ENCODE peak calls at places on chromosomes 7 and 10, in six cellular contexts. X is Calu3; I is ascending aorta; P is activated T-helper 9 cell treated with anti-CD3 and anti-CD28 coated beads, Interleukin-2, amount 50 U/mL, for 16 hours; R is AG10803; B is prostate gland. Y is an unnamed sample.
A peak's percentile ranks its signal among the peaks of the same experiment; 100 is the strongest.

GRCh38 chr10:34080485-34081346 is 734.4 kb downstream of the PARD3 start:
- DNase-seq in B (no peak), P (no peak), I (no peak), X (no peak), R (no peak), Y (no peak)

GRCh38 chr10:126431816-126432215 is 43.5 kb upstream of the ADAM12 start:
- DNase-seq in R (no peak), B (no peak), X (no peak), P (no peak), I (no peak), Y (no peak)

GRCh38 chr7:99459087-99459486 is 6.9 kb downstream of the ATP5MF start:
- DNase-seq in P (no peak), R (peak; percentile 20), B (no peak), I (no peak), X (no peak), Y (peak; percentile 35)

GRCh38 chr10:110843031-110843430 is 28.7 kb upstream of the PDCD4 start:
- DNase-seq in I (no peak), B (no peak), X (no peak), R (no peak), P (peak; percentile 27), Y (no peak)

GRCh38 chr7:143013473-143013872 is 13.5 kb downstream of the OR9A2 start:
- DNase-seq in B (no peak), R (no peak), X (no peak), P (no peak), I (no peak), Y (no peak)

GRCh38 chr10:86693721-86694369 is 25.5 kb downstream of the LDB3 start:
- DNase-seq in P (no peak), X (peak; percentile 35), R (peak; percentile 78), I (no peak), B (peak; percentile 25), Y (peak; percentile 19)

GRCh38 chr7:152382244-152382643 is 53.6 kb downstream of the KMT2C start:
- DNase-seq in B (no peak), I (no peak), X (no peak), P (no peak), R (no peak), Y (no peak)

GRCh38 chr10:70804424-70804814 is 11.3 kb upstream of the SGPL1 start:
- DNase-seq in I (no peak), R (peak; percentile 25), B (no peak), P (no peak), X (no peak), Y (peak; percentile 51)

GRCh38 chr7:157355784-157356511 is 19.1 kb downstream of the DNAJB6 start:
- DNase-seq in R (peak; percentile 49), B (peak; percentile 83), X (no peak), I (peak; percentile 42), P (no peak), Y (no peak)

GRCh38 chr7:142954680-142955268 is 7.4 kb downstream of the KEL start:
- DNase-seq in P (no peak), X (no peak), B (no peak), R (no peak), I (no peak), Y (no peak)

GRCh38 chr10:51667992-51668689 is 31.3 kb downstream of the CSTF2T start:
- DNase-seq in B (no peak), P (no peak), X (no peak), I (no peak), R (peak; percentile 63), Y (no peak)

GRCh38 chr7:46058424-46058823 is 137.4 kb upstream of the IGFBP3 start:
- DNase-seq in B (no peak), I (no peak), R (peak; percentile 84), X (no peak), P (no peak), Y (no peak)

GRCh38 chr10:105258674-105259065 is 617.6 kb downstream of the SORCS3 start:
- DNase-seq in R (no peak), B (no peak), X (no peak), I (no peak), P (no peak), Y (no peak)

GRCh38 chr7:23135765-23136164 is 30.2 kb downstream of the KLHL7 start:
- DNase-seq in R (no peak), I (no peak), P (no peak), X (no peak), B (no peak), Y (no peak)

GRCh38 chr10:17655009-17655408 is 11.1 kb downstream of the STAM start:
- DNase-seq in P (no peak), X (no peak), B (no peak), I (no peak), R (no peak), Y (no peak)

GRCh38 chr7:86025807-86026206 is 617.9 kb upstream of the GRM3 start:
- DNase-seq in X (no peak), P (no peak), R (no peak), I (no peak), B (no peak), Y (no peak)

GRCh38 chr7:106010331-106010730 is 47.3 kb downstream of the CDHR3 start:
- DNase-seq in X (no peak), R (peak; percentile 50), B (no peak), I (no peak), P (no peak), Y (no peak)

GRCh38 chr10:35335718-35336083 is 608 bp upstream of the CCNY start:
- DNase-seq in B (no peak), R (peak; percentile 25), X (peak; percentile 16), P (peak; percentile 5), I (no peak), Y (no peak)

GRCh38 chr10:11305825-11306601 is 288.3 kb downstream of the CELF2 start:
- DNase-seq in X (no peak), R (no peak), I (no peak), P (no peak), B (no peak), Y (no peak)

GRCh38 chr10:792792-793100 is 103.3 kb upstream of the DIP2C start:
- DNase-seq in B (no peak), R (peak; percentile 53), X (no peak), P (no peak), I (no peak), Y (no peak)

GRCh38 chr10:12507165-12507870 is 158.0 kb downstream of the CAMK1D start:
- DNase-seq in P (no peak), B (no peak), R (no peak), I (no peak), X (no peak), Y (no peak)

GRCh38 chr10:108465871-108466641 is 1301.5 kb upstream of the SORCS1 start:
- DNase-seq in P (no peak), I (no peak), R (peak; percentile 34), X (no peak), B (peak; percentile 13), Y (no peak)

GRCh38 chr7:38394703-38395102 is 121.3 kb upstream of the TARP start:
- DNase-seq in I (no peak), B (no peak), P (no peak), X (no peak), R (no peak), Y (no peak)

GRCh38 chr7:148402159-148402558 is 188.4 kb upstream of the C7orf33 start:
- DNase-seq in X (no peak), I (no peak), R (no peak), P (no peak), B (no peak), Y (no peak)

GRCh38 chr10:79078367-79079073 is 9.8 kb downstream of the ZMIZ1 start:
- DNase-seq in B (no peak), X (no peak), P (no peak), R (no peak), I (no peak), Y (no peak)

GRCh38 chr7:76051840-76052239 is 3.9 kb downstream of the MDH2 start:
- DNase-seq in B (no peak), I (no peak), R (no peak), X (no peak), P (no peak), Y (no peak)

GRCh38 chr7:68258569-68258968 is 1261.9 kb downstream of the TYW1 start:
- DNase-seq in X (no peak), P (no peak), B (no peak), R (no peak), I (no peak), Y (no peak)

GRCh38 chr10:60733826-60734225 is 44.5 kb upstream of the CDK1 start:
- DNase-seq in R (no peak), X (no peak), I (no peak), P (no peak), B (no peak), Y (no peak)

GRCh38 chr10:3830946-3831345 is 45.9 kb upstream of the KLF6 start:
- DNase-seq in I (no peak), P (no peak), B (no peak), X (no peak), R (no peak), Y (peak; percentile 71)

GRCh38 chr10:9051328-9051974 is 997.0 kb downstream of the GATA3 start:
- DNase-seq in B (no peak), I (no peak), R (no peak), X (no peak), P (no peak), Y (no peak)

GRCh38 chr7:35985126-35985754 is 167.8 kb upstream of the EEPD1 start:
- DNase-seq in I (no peak), B (peak; percentile 79), P (peak; percentile 66), R (peak; percentile 72), X (peak; percentile 94), Y (peak; percentile 52)

GRCh38 chr7:99551329-99551728 is 585 bp downstream of the FAM200A start:
- DNase-seq in I (no peak), R (no peak), P (no peak), B (no peak), X (no peak), Y (no peak)

GRCh38 chr7:131431756-131432155 is 104.1 kb downstream of the MKLN1 start:
- DNase-seq in I (no peak), B (no peak), P (no peak), X (no peak), R (no peak), Y (no peak)

GRCh38 chr7:1193593-1194424 is 33.8 kb upstream of the ZFAND2A start:
- DNase-seq in B (peak; percentile 46), I (no peak), P (no peak), X (peak; percentile 92), R (peak; percentile 53), Y (no peak)

GRCh38 chr10:25114036-25114411 is 60.8 kb upstream of the GPR158 start:
- DNase-seq in P (no peak), I (no peak), X (no peak), R (no peak), B (no peak), Y (no peak)

GRCh38 chr7:79529214-79529895 is 75.9 kb upstream of the MAGI2 start:
- DNase-seq in B (no peak), P (no peak), X (no peak), I (no peak), R (no peak), Y (no peak)

GRCh38 chr10:103204353-103205255 is 11.5 kb upstream of the NT5C2 start:
- DNase-seq in R (no peak), X (peak; percentile 53), B (no peak), P (no peak), I (no peak), Y (peak; percentile 86)

GRCh38 chr7:151427705-151428392 is 12.1 kb downstream of the CRYGN start:
- DNase-seq in B (no peak), X (no peak), I (no peak), R (no peak), P (no peak), Y (no peak)

GRCh38 chr7:49852619-49853462 is 79.4 kb downstream of the VWC2 start:
- DNase-seq in R (peak; percentile 61), X (peak; percentile 68), B (peak; percentile 47), I (no peak), P (no peak), Y (peak; percentile 39)

GRCh38 chr7:359226-359775 is 69.3 kb downstream of the FOXL3 start:
- DNase-seq in B (no peak), P (no peak), R (no peak), I (no peak), X (no peak), Y (no peak)